ENCODE peak calls at places on chromosomes 6 and 20, in ten cellular contexts. H is H9; Z is CD8-positive, alpha-beta memory T cell; A is AG04450; V is midbrain; J is naive B cell; E is stimulated activated CD4-positive, alpha-beta T cell treated with anti-CD3 and anti-CD28 coated beads, Interleukin-15, amount 100 ng/mL, for 1 hour; C is upper lobe of right lung; U is Kasumi-1; X is NCI-H187. K is an unnamed sample.

GRCh38 chr20:26216025-26216424 is 519.4 kb upstream of the ZNF337 start:
- DNase-seq in J (no peak), X (no peak), Z (no peak), C (no peak), A (no peak), H (no peak), U (no peak), E (no peak), V (no peak), K (no peak)

GRCh38 chr20:56788041-56788670 is 159.1 kb downstream of the TFAP2C start:
- DNase-seq in X (no peak), C (no peak), A (peak; percentile 69), H (no peak), J (no peak), Z (no peak), E (no peak), V (no peak), U (no peak), K (no peak)

GRCh38 chr6:109441069-109441816 is 719 bp downstream of the SMPD2 start:
- DNase-seq in A (no peak), J (peak; percentile 73), U (no peak), Z (peak; percentile 73), V (no peak), E (peak; percentile 30), X (peak; percentile 63), C (peak; percentile 79), H (peak; percentile 73), K (peak; percentile 40)

GRCh38 chr6:166588691-166589333 is 2.3 kb upstream of the RAMACL start:
- DNase-seq in E (no peak), A (peak; percentile 33), V (no peak), J (peak; percentile 19), C (no peak), X (no peak), H (peak; percentile 61), Z (no peak), U (peak; percentile 82), K (no peak)

GRCh38 chr20:31979713-31980426 is 11.9 kb downstream of the XKR7 start:
- DNase-seq in A (no peak), U (no peak), V (no peak), X (no peak), C (no peak), E (no peak), J (no peak), H (no peak), Z (no peak), K (no peak)

GRCh38 chr6:167739721-167740475 is 86.8 kb upstream of the AFDN start:
- DNase-seq in X (no peak), U (no peak), H (no peak), V (no peak), E (no peak), A (no peak), C (no peak), J (no peak), Z (no peak), K (no peak)

GRCh38 chr6:91816335-91816734 is 1229.5 kb upstream of the MAP3K7 start:
- DNase-seq in X (no peak), V (no peak), A (no peak), J (peak; percentile 1), E (no peak), C (peak; percentile 38), H (no peak), Z (no peak), U (no peak), K (no peak)

GRCh38 chr6:41583576-41583975 is 37.4 kb downstream of the FOXP4 start:
- DNase-seq in C (no peak), V (no peak), E (no peak), X (no peak), U (no peak), A (no peak), H (no peak), Z (no peak), J (no peak), K (no peak)

GRCh38 chr20:7879883-7880282 is 60.4 kb downstream of the HAO1 start:
- DNase-seq in E (no peak), V (no peak), C (no peak), J (no peak), U (no peak), Z (no peak), H (no peak), X (no peak), A (peak; percentile 11), K (no peak)

GRCh38 chr6:46327769-46328168 is 157.0 kb upstream of the ENPP5 start:
- DNase-seq in V (no peak), A (no peak), H (no peak), E (no peak), Z (no peak), C (no peak), X (no peak), U (no peak), J (no peak), K (no peak)

GRCh38 chr20:25058051-25058796 is at the start of gene ACSS1:
- DNase-seq in Z (peak; percentile 87), U (peak; percentile 45), E (peak; percentile 55), V (peak; percentile 70), H (peak; percentile 56), J (peak; percentile 85), X (no peak), A (no peak), C (peak; percentile 89), K (peak; percentile 54)

GRCh38 chr6:42978793-42979522 is at the start of gene PEX6:
- DNase-seq in Z (peak; percentile 97), C (peak; percentile 97), X (peak; percentile 74), A (peak; percentile 50), J (peak; percentile 89), E (peak; percentile 82), V (peak; percentile 89), H (peak; percentile 96), U (peak; percentile 94), K (peak; percentile 92)

GRCh38 chr6:166275714-166276166 is 32.5 kb downstream of the PRR18 start:
- DNase-seq in Z (peak; percentile 80), J (peak; percentile 79), X (peak; percentile 9), H (peak; percentile 77), V (peak; percentile 82), E (peak; percentile 84), C (peak; percentile 86), A (no peak), U (peak; percentile 81), K (peak; percentile 63)

GRCh38 chr6:33740204-33740608 is 6.5 kb downstream of the IP6K3 start:
- DNase-seq in H (no peak), J (no peak), E (no peak), A (no peak), V (no peak), X (no peak), C (no peak), U (no peak), Z (no peak), K (no peak)

GRCh38 chr6:29965873-29966601 is 23.7 kb downstream of the HLA-A start:
- DNase-seq in C (peak; percentile 93), E (no peak), J (peak; percentile 38), U (peak; percentile 33), A (no peak), Z (peak; percentile 72), V (peak; percentile 66), H (peak; percentile 61), X (peak; percentile 27), K (no peak)

GRCh38 chr20:13054011-13054410 is 45.2 kb downstream of the SPTLC3 start:
- DNase-seq in J (no peak), V (no peak), X (no peak), A (no peak), H (no peak), E (no peak), C (no peak), Z (no peak), U (no peak), K (no peak)

GRCh38 chr20:21166801-21167200 is 40.9 kb downstream of the KIZ start:
- DNase-seq in C (no peak), H (no peak), Z (no peak), X (no peak), J (no peak), U (peak; percentile 97), E (no peak), V (no peak), A (no peak), K (no peak)

GRCh38 chr20:62880147-62880934 is 18.7 kb upstream of the TCFL5 start:
- DNase-seq in V (no peak), H (no peak), X (no peak), U (no peak), E (no peak), J (no peak), C (no peak), A (no peak), Z (no peak), K (no peak)

GRCh38 chr20:52340036-52340634 is 148.6 kb upstream of the ZFP64 start:
- DNase-seq in J (no peak), Z (no peak), U (no peak), H (no peak), A (no peak), X (no peak), V (no peak), C (no peak), E (no peak), K (no peak)

GRCh38 chr20:63552481-63553249 is 1.3 kb upstream of the FNDC11 start:
- DNase-seq in C (no peak), E (peak; percentile 14), A (no peak), U (peak; percentile 52), H (peak; percentile 59), V (no peak), X (no peak), Z (peak; percentile 80), J (peak; percentile 78), K (no peak)

GRCh38 chr6:144661101-144661806 is 376.1 kb downstream of the UTRN start:
- DNase-seq in Z (no peak), X (no peak), A (no peak), J (no peak), C (no peak), U (no peak), E (no peak), H (no peak), V (no peak), K (no peak)

GRCh38 chr20:21237956-21238355 is 65.2 kb upstream of the XRN2 start:
- DNase-seq in X (no peak), H (no peak), C (no peak), E (no peak), V (no peak), A (no peak), Z (no peak), J (no peak), U (no peak), K (no peak)

GRCh38 chr6:26129656-26130055 is 42.4 kb downstream of the HFE start:
- DNase-seq in A (no peak), J (no peak), E (no peak), C (no peak), H (no peak), X (no peak), U (no peak), Z (no peak), V (no peak), K (no peak)

GRCh38 chr20:57966609-57967008 is 256.8 kb upstream of the PMEPA1 start:
- DNase-seq in V (no peak), H (no peak), Z (no peak), E (no peak), U (no peak), J (no peak), X (no peak), C (no peak), A (no peak), K (no peak)

GRCh38 chr20:15699431-15700146 is 873.7 kb downstream of the KIF16B start:
- DNase-seq in H (peak; percentile 63), V (no peak), U (no peak), A (no peak), C (no peak), E (no peak), X (no peak), Z (no peak), J (no peak), K (no peak)

GRCh38 chr6:42352856-42353564 is 98.7 kb downstream of the TRERF1 start:
- DNase-seq in J (no peak), X (no peak), V (no peak), A (peak; percentile 34), E (no peak), C (no peak), H (no peak), U (no peak), Z (no peak), K (no peak)

GRCh38 chr20:48615871-48616270 is 211.9 kb downstream of the PREX1 start:
- DNase-seq in E (no peak), J (no peak), C (peak; percentile 19), H (no peak), X (no peak), Z (no peak), A (no peak), V (no peak), U (no peak), K (no peak)

GRCh38 chr6:626236-626635 is 30.7 kb downstream of the HUS1B start:
- DNase-seq in E (no peak), Z (no peak), C (no peak), H (no peak), A (peak; percentile 7), J (no peak), U (no peak), X (no peak), V (no peak), K (no peak)

K was measured in activated T-helper 9 cell treated with anti-CD3 and anti-CD28 coated beads, Interleukin-2, amount 50 U/mL, for 16 hours.